ENCODE peak calls at places on chromosomes 3 and 15, in nine cellular contexts. U, C, A, S, R, V, F, K and X are unnamed samples.

GRCh38 chr3:34859741-34860140 is 779.6 kb upstream of the ARPP21 start:
- DNase-seq in V (no peak), C (no peak), R (no peak), U (peak; percentile 15), A (no peak), K (no peak), S (no peak), F (no peak), X (no peak)

GRCh38 chr15:60544581-60545115 is 65.7 kb upstream of the ICE2 start:
- DNase-seq in R (no peak), K (no peak), S (no peak), A (peak; percentile 14), V (no peak), C (no peak), F (no peak), U (no peak), X (no peak)

GRCh38 chr3:7874116-7874515 is 627.5 kb upstream of the LMCD1 start:
- DNase-seq in K (no peak), R (no peak), A (no peak), U (peak; percentile 8), V (no peak), F (peak; percentile 39), S (no peak), C (no peak), X (no peak)

GRCh38 chr15:48590704-48591103 is 54.8 kb downstream of the FBN1 start:
- DNase-seq in V (no peak), A (no peak), U (no peak), F (no peak), C (no peak), R (no peak), S (no peak), K (no peak), X (no peak)

GRCh38 chr3:47860206-47860605 is 57.3 kb downstream of the DHX30 start:
- DNase-seq in R (no peak), A (no peak), S (no peak), C (no peak), V (no peak), U (no peak), K (no peak), F (no peak), X (no peak)

GRCh38 chr3:50806806-50807205 is 132.1 kb downstream of the DOCK3 start:
- DNase-seq in R (no peak), U (peak; percentile 13), A (no peak), C (no peak), V (peak; percentile 25), S (peak; percentile 19), F (peak; percentile 68), K (no peak), X (no peak)

GRCh38 chr3:12138044-12138443 is 20.7 kb downstream of the TIMP4 start:
- DNase-seq in K (peak; percentile 33), F (peak; percentile 51), V (peak; percentile 35), S (peak; percentile 31), C (no peak), A (no peak), U (peak; percentile 45), R (no peak), X (no peak)

GRCh38 chr3:111739241-111739952 is 119.7 kb upstream of the PHLDB2 start:
- DNase-seq in K (no peak), R (no peak), C (peak; percentile 45), A (no peak), U (peak; percentile 88), S (no peak), F (peak; percentile 90), V (peak; percentile 27), X (peak; percentile 61)

GRCh38 chr3:147410518-147411234 is 1.5 kb downstream of the ZIC1 start:
- DNase-seq in A (no peak), F (peak; percentile 41), R (no peak), K (no peak), U (peak; percentile 43), V (peak; percentile 78), C (no peak), S (no peak), X (no peak)